ENCODE peak calls at places on chromosome 12, in ten cellular contexts. One of them, this sample, is unnamed.

GRCh38 chr12:40681148-40681547 is 11.1 kb upstream of the CNTN1 start:
- DNase-seq in RPMI7951: no peak
- DNase-seq in HFF-Myc: no peak
- DNase-seq in M059J: no peak
- DNase-seq in HEK293T: no peak
- DNase-seq in midbrain: no peak
- DNase-seq in A172: no peak
- DNase-seq in Daoy: no peak
- DNase-seq in NCI-H2227 treated with DMSO at 0.1 percent for 48 hours: no peak
- DNase-seq in mesothelial cell of epicardium: no peak
- DNase-seq in this sample: no peak

GRCh38 chr12:94650143-94651056 is at the start of gene TMCC3:
- DNase-seq in RPMI7951: peak; percentile 46
- DNase-seq in HFF-Myc: no peak
- DNase-seq in M059J: no peak
- DNase-seq in HEK293T: peak; percentile 68
- DNase-seq in midbrain: peak; percentile 81
- DNase-seq in A172: no peak
- DNase-seq in Daoy: peak; percentile 70
- DNase-seq in NCI-H2227 treated with DMSO at 0.1 percent for 48 hours: peak; percentile 17
- DNase-seq in mesothelial cell of epicardium: peak; percentile 41
- DNase-seq in this sample: no peak

GRCh38 chr12:28114488-28114887 is 75.8 kb upstream of the CCDC91 start:
- DNase-seq in RPMI7951: peak; percentile 3
- DNase-seq in HFF-Myc: no peak
- DNase-seq in M059J: peak; percentile 74
- DNase-seq in HEK293T: no peak
- DNase-seq in midbrain: no peak
- DNase-seq in A172: peak; percentile 30
- DNase-seq in Daoy: no peak
- DNase-seq in NCI-H2227 treated with DMSO at 0.1 percent for 48 hours: no peak
- DNase-seq in mesothelial cell of epicardium: no peak
- DNase-seq in this sample: no peak

GRCh38 chr12:66014818-66015217 is 115.7 kb downstream of the LLPH start:
- DNase-seq in RPMI7951: no peak
- DNase-seq in HFF-Myc: peak; percentile 78
- DNase-seq in M059J: peak; percentile 78
- DNase-seq in HEK293T: no peak
- DNase-seq in midbrain: no peak
- DNase-seq in A172: no peak
- DNase-seq in Daoy: no peak
- DNase-seq in NCI-H2227 treated with DMSO at 0.1 percent for 48 hours: no peak
- DNase-seq in mesothelial cell of epicardium: no peak
- DNase-seq in this sample: no peak

GRCh38 chr12:61311413-61311812 is 948.8 kb upstream of the USP15 start:
- DNase-seq in RPMI7951: no peak
- DNase-seq in HFF-Myc: no peak
- DNase-seq in M059J: no peak
- DNase-seq in HEK293T: no peak
- DNase-seq in midbrain: no peak
- DNase-seq in A172: no peak
- DNase-seq in Daoy: no peak
- DNase-seq in NCI-H2227 treated with DMSO at 0.1 percent for 48 hours: no peak
- DNase-seq in mesothelial cell of epicardium: no peak
- DNase-seq in this sample: no peak

GRCh38 chr12:90868626-90869025 is 86.3 kb downstream of the CCER1 start:
- DNase-seq in RPMI7951: no peak
- DNase-seq in HFF-Myc: no peak
- DNase-seq in M059J: no peak
- DNase-seq in HEK293T: no peak
- DNase-seq in midbrain: no peak
- DNase-seq in A172: no peak
- DNase-seq in Daoy: no peak
- DNase-seq in NCI-H2227 treated with DMSO at 0.1 percent for 48 hours: no peak
- DNase-seq in mesothelial cell of epicardium: no peak
- DNase-seq in this sample: no peak

GRCh38 chr12:120076651-120077050 is 39.9 kb downstream of the RAB35 start:
- DNase-seq in RPMI7951: no peak
- DNase-seq in HFF-Myc: no peak
- DNase-seq in M059J: no peak
- DNase-seq in HEK293T: no peak
- DNase-seq in midbrain: no peak
- DNase-seq in A172: no peak
- DNase-seq in Daoy: no peak
- DNase-seq in NCI-H2227 treated with DMSO at 0.1 percent for 48 hours: no peak
- DNase-seq in mesothelial cell of epicardium: no peak
- DNase-seq in this sample: no peak

GRCh38 chr12:48917857-48918537 is 7.3 kb downstream of the FKBP11 start:
- DNase-seq in RPMI7951: no peak
- DNase-seq in HFF-Myc: no peak
- DNase-seq in M059J: no peak
- DNase-seq in HEK293T: no peak
- DNase-seq in midbrain: no peak
- DNase-seq in A172: no peak
- DNase-seq in Daoy: no peak
- DNase-seq in NCI-H2227 treated with DMSO at 0.1 percent for 48 hours: no peak
- DNase-seq in mesothelial cell of epicardium: no peak
- DNase-seq in this sample: no peak

GRCh38 chr12:62259311-62259992 is 752 bp upstream of the USP15 start:
- DNase-seq in RPMI7951: no peak
- DNase-seq in HFF-Myc: no peak
- DNase-seq in M059J: no peak
- DNase-seq in HEK293T: no peak
- DNase-seq in midbrain: peak; percentile 45
- DNase-seq in A172: peak; percentile 10
- DNase-seq in Daoy: no peak
- DNase-seq in NCI-H2227 treated with DMSO at 0.1 percent for 48 hours: peak; percentile 55
- DNase-seq in mesothelial cell of epicardium: no peak
- DNase-seq in this sample: no peak

GRCh38 chr12:122527478-122527944 is 462 bp downstream of the KNTC1 start:
- DNase-seq in RPMI7951: peak; percentile 41
- DNase-seq in HFF-Myc: no peak
- DNase-seq in M059J: peak; percentile 60
- DNase-seq in HEK293T: peak; percentile 19
- DNase-seq in midbrain: no peak
- DNase-seq in A172: no peak
- DNase-seq in Daoy: peak; percentile 50
- DNase-seq in NCI-H2227 treated with DMSO at 0.1 percent for 48 hours: no peak
- DNase-seq in mesothelial cell of epicardium: no peak
- DNase-seq in this sample: no peak

GRCh38 chr12:113154351-113154973 is 4.9 kb downstream of the CFAP73 start:
- DNase-seq in RPMI7951: peak; percentile 38
- DNase-seq in HFF-Myc: no peak
- DNase-seq in M059J: no peak
- DNase-seq in HEK293T: no peak
- DNase-seq in midbrain: no peak
- DNase-seq in A172: no peak
- DNase-seq in Daoy: peak; percentile 51
- DNase-seq in NCI-H2227 treated with DMSO at 0.1 percent for 48 hours: peak; percentile 9
- DNase-seq in mesothelial cell of epicardium: no peak
- DNase-seq in this sample: no peak

GRCh38 chr12:6215932-6216494 is 15.8 kb downstream of the CD9 start:
- DNase-seq in RPMI7951: peak; percentile 93
- DNase-seq in HFF-Myc: peak; percentile 49
- DNase-seq in M059J: peak; percentile 100
- DNase-seq in HEK293T: no peak
- DNase-seq in midbrain: peak; percentile 71
- DNase-seq in A172: peak; percentile 96
- DNase-seq in Daoy: peak; percentile 97
- DNase-seq in NCI-H2227 treated with DMSO at 0.1 percent for 48 hours: no peak
- DNase-seq in mesothelial cell of epicardium: no peak
- DNase-seq in this sample: no peak

GRCh38 chr12:116138380-116138779 is 139.1 kb downstream of the MED13L start:
- DNase-seq in RPMI7951: peak; percentile 49
- DNase-seq in HFF-Myc: no peak
- DNase-seq in M059J: peak; percentile 15
- DNase-seq in HEK293T: no peak
- DNase-seq in midbrain: no peak
- DNase-seq in A172: peak; percentile 38
- DNase-seq in Daoy: peak; percentile 61
- DNase-seq in NCI-H2227 treated with DMSO at 0.1 percent for 48 hours: no peak
- DNase-seq in mesothelial cell of epicardium: no peak
- DNase-seq in this sample: no peak

GRCh38 chr12:117037296-117038022 is 61.8 kb downstream of the TESC start:
- DNase-seq in RPMI7951: no peak
- DNase-seq in HFF-Myc: no peak
- DNase-seq in M059J: no peak
- DNase-seq in HEK293T: no peak
- DNase-seq in midbrain: no peak
- DNase-seq in A172: no peak
- DNase-seq in Daoy: no peak
- DNase-seq in NCI-H2227 treated with DMSO at 0.1 percent for 48 hours: no peak
- DNase-seq in mesothelial cell of epicardium: no peak
- DNase-seq in this sample: no peak

GRCh38 chr12:116610971-116611541 is 51.9 kb downstream of the MAP1LC3B2 start:
- DNase-seq in RPMI7951: peak; percentile 8
- DNase-seq in HFF-Myc: no peak
- DNase-seq in M059J: no peak
- DNase-seq in HEK293T: no peak
- DNase-seq in midbrain: no peak
- DNase-seq in A172: peak; percentile 16
- DNase-seq in Daoy: no peak
- DNase-seq in NCI-H2227 treated with DMSO at 0.1 percent for 48 hours: no peak
- DNase-seq in mesothelial cell of epicardium: no peak
- DNase-seq in this sample: no peak

GRCh38 chr12:131829795-131830334 is 1.7 kb downstream of the MMP17 start:
- DNase-seq in RPMI7951: no peak
- DNase-seq in HFF-Myc: no peak
- DNase-seq in M059J: no peak
- DNase-seq in HEK293T: no peak
- DNase-seq in midbrain: no peak
- DNase-seq in A172: no peak
- DNase-seq in Daoy: peak; percentile 40
- DNase-seq in NCI-H2227 treated with DMSO at 0.1 percent for 48 hours: no peak
- DNase-seq in mesothelial cell of epicardium: no peak
- DNase-seq in this sample: no peak

GRCh38 chr12:112126000-112126431 is 656 bp downstream of the TRAFD1 start:
- DNase-seq in RPMI7951: no peak
- DNase-seq in HFF-Myc: no peak
- DNase-seq in M059J: no peak
- DNase-seq in HEK293T: no peak
- DNase-seq in midbrain: no peak
- DNase-seq in A172: no peak
- DNase-seq in Daoy: no peak
- DNase-seq in NCI-H2227 treated with DMSO at 0.1 percent for 48 hours: no peak
- DNase-seq in mesothelial cell of epicardium: no peak
- DNase-seq in this sample: no peak

GRCh38 chr12:71124833-71125460 is 32.9 kb downstream of the TSPAN8 start:
- DNase-seq in RPMI7951: no peak
- DNase-seq in HFF-Myc: no peak
- DNase-seq in M059J: no peak
- DNase-seq in HEK293T: no peak
- DNase-seq in midbrain: no peak
- DNase-seq in A172: no peak
- DNase-seq in Daoy: no peak
- DNase-seq in NCI-H2227 treated with DMSO at 0.1 percent for 48 hours: no peak
- DNase-seq in mesothelial cell of epicardium: no peak
- DNase-seq in this sample: no peak

GRCh38 chr12:47547077-47547476 is 158.8 kb downstream of the RPAP3 start:
- DNase-seq in RPMI7951: peak; percentile 42
- DNase-seq in HFF-Myc: no peak
- DNase-seq in M059J: peak; percentile 64
- DNase-seq in HEK293T: no peak
- DNase-seq in midbrain: no peak
- DNase-seq in A172: peak; percentile 38
- DNase-seq in Daoy: peak; percentile 64
- DNase-seq in NCI-H2227 treated with DMSO at 0.1 percent for 48 hours: no peak
- DNase-seq in mesothelial cell of epicardium: no peak
- DNase-seq in this sample: no peak